ENCODE peak calls at places on chromosome X, in five cellular contexts. G, B, F, Y and N are unnamed samples.

GRCh38 chrX:106612403-106612789 is 618 bp downstream of the RADX start:
- ATAC-seq in G (peak; percentile 25), B (peak; percentile 44), F (peak; percentile 40), Y (no peak), N (no peak)

GRCh38 chrX:33138677-33139249 is 72.6 kb downstream of the DMD start:
- ATAC-seq in G (no peak), B (no peak), F (no peak), Y (no peak), N (no peak)

GRCh38 chrX:17038681-17039161 is 92.3 kb downstream of the REPS2 start:
- ATAC-seq in G (peak; percentile 31), B (peak; percentile 49), F (peak; percentile 21), Y (peak; percentile 78), N (peak; percentile 74)

GRCh38 chrX:48645669-48646068 is 37.9 kb upstream of the WAS start:
- ATAC-seq in G (no peak), B (no peak), F (no peak), Y (no peak), N (no peak)

GRCh38 chrX:147876849-147877646 is 34.7 kb upstream of the FMR1 start:
- ATAC-seq in G (no peak), B (no peak), F (no peak), Y (no peak), N (no peak)

GRCh38 chrX:17632942-17633341 is 104.4 kb upstream of the SCML1 start:
- ATAC-seq in G (no peak), B (no peak), F (no peak), Y (no peak), N (no peak)

GRCh38 chrX:132831336-132831973 is 127.0 kb downstream of the HS6ST2 start:
- ATAC-seq in G (no peak), B (no peak), F (no peak), Y (no peak), N (peak; percentile 43)

GRCh38 chrX:45352588-45352987 is 151.9 kb upstream of the DIPK2B start:
- ATAC-seq in G (no peak), B (no peak), F (no peak), Y (no peak), N (no peak)

GRCh38 chrX:30814978-30815377 is 74.1 kb downstream of the TAB3 start:
- ATAC-seq in G (no peak), B (no peak), F (no peak), Y (no peak), N (no peak)

GRCh38 chrX:106928227-106928626 is 8.0 kb downstream of the CLDN2 start:
- ATAC-seq in G (no peak), B (no peak), F (peak; percentile 13), Y (no peak), N (no peak)

GRCh38 chrX:81890476-81890875 is 688.6 kb downstream of the SH3BGRL start:
- ATAC-seq in G (no peak), B (no peak), F (no peak), Y (no peak), N (no peak)

GRCh38 chrX:63658920-63659319 is 126.1 kb downstream of the ARHGEF9 start:
- ATAC-seq in G (peak; percentile 66), B (no peak), F (no peak), Y (no peak), N (no peak)

GRCh38 chrX:63330681-63331080 is 20.5 kb downstream of the SPIN4 start:
- ATAC-seq in G (no peak), B (no peak), F (no peak), Y (no peak), N (no peak)

GRCh38 chrX:124086411-124086810 is 124.9 kb downstream of the STAG2 start:
- ATAC-seq in G (no peak), B (no peak), F (no peak), Y (no peak), N (no peak)

GRCh38 chrX:120736989-120737388 is 107.1 kb upstream of the C1GALT1C1 start:
- ATAC-seq in G (no peak), B (no peak), F (no peak), Y (no peak), N (no peak)

GRCh38 chrX:119790977-119791436 is 423 bp downstream of the RPL39 start:
- ATAC-seq in G (peak; percentile 44), B (peak; percentile 52), F (peak; percentile 45), Y (peak; percentile 39), N (peak; percentile 43)

GRCh38 chrX:109448539-109448938 is 33.3 kb downstream of the GUCY2F start:
- ATAC-seq in G (no peak), B (no peak), F (no peak), Y (no peak), N (no peak)

GRCh38 chrX:129686422-129686948 is 31.7 kb upstream of the APLN start:
- ATAC-seq in G (peak; percentile 78), B (peak; percentile 48), F (no peak), Y (peak; percentile 83), N (no peak)

GRCh38 chrX:7146703-7147430 is 645 bp upstream of the STS start:
- ATAC-seq in G (peak; percentile 7), B (peak; percentile 22), F (peak; percentile 23), Y (no peak), N (no peak)

GRCh38 chrX:129039176-129039575 is 484.1 kb downstream of the SMARCA1 start:
- ATAC-seq in G (no peak), B (no peak), F (no peak), Y (no peak), N (no peak)

GRCh38 chrX:136546369-136546768 is 14.4 kb downstream of the VGLL1 start:
- ATAC-seq in G (no peak), B (no peak), F (no peak), Y (no peak), N (no peak)

GRCh38 chrX:40082447-40083119 is 15.2 kb downstream of the BCOR start:
- ATAC-seq in G (peak; percentile 65), B (peak; percentile 24), F (no peak), Y (no peak), N (peak; percentile 45)

GRCh38 chrX:48473718-48473990 is 2.3 kb upstream of the FTSJ1 start:
- ATAC-seq in G (no peak), B (no peak), F (no peak), Y (no peak), N (no peak)

GRCh38 chrX:134388161-134389109 is 71.5 kb upstream of the HPRT1 start:
- ATAC-seq in G (no peak), B (peak; percentile 80), F (no peak), Y (no peak), N (no peak)

GRCh38 chrX:124010157-124010556 is 48.7 kb downstream of the STAG2 start:
- ATAC-seq in G (no peak), B (no peak), F (no peak), Y (no peak), N (no peak)

GRCh38 chrX:42289492-42290385 is 366.4 kb upstream of the CASK start:
- ATAC-seq in G (no peak), B (no peak), F (no peak), Y (no peak), N (no peak)

GRCh38 chrX:40757058-40757457 is 21.7 kb upstream of the MED14 start:
- ATAC-seq in G (no peak), B (no peak), F (no peak), Y (no peak), N (no peak)

GRCh38 chrX:43808231-43808630 is 74.0 kb downstream of the MAOB start:
- ATAC-seq in G (no peak), B (no peak), F (no peak), Y (no peak), N (no peak)

GRCh38 chrX:55767100-55767499 is 49.6 kb downstream of the RRAGB start:
- ATAC-seq in G (no peak), B (no peak), F (no peak), Y (no peak), N (no peak)

GRCh38 chrX:18146954-18147353 is 73.7 kb downstream of the BEND2 start:
- ATAC-seq in G (no peak), B (no peak), F (no peak), Y (no peak), N (no peak)

GRCh38 chrX:134460861-134461218 is 875 bp downstream of the HPRT1 start:
- ATAC-seq in G (no peak), B (peak; percentile 49), F (no peak), Y (no peak), N (no peak)

GRCh38 chrX:119132961-119133360 is 5.3 kb upstream of the KIAA1210 start:
- ATAC-seq in G (no peak), B (no peak), F (no peak), Y (no peak), N (no peak)

GRCh38 chrX:130173190-130173895 is 1.6 kb downstream of the RAB33A start:
- ATAC-seq in G (peak; percentile 76), B (peak; percentile 50), F (peak; percentile 33), Y (peak; percentile 17), N (peak; percentile 58)

GRCh38 chrX:52353838-52354237 is 15.0 kb upstream of the XAGE2 start:
- ATAC-seq in G (no peak), B (no peak), F (no peak), Y (no peak), N (no peak)

GRCh38 chrX:93422693-93423092 is 250.7 kb downstream of the NAP1L3 start:
- ATAC-seq in G (no peak), B (peak; percentile 90), F (peak; percentile 73), Y (no peak), N (no peak)

DNA sequence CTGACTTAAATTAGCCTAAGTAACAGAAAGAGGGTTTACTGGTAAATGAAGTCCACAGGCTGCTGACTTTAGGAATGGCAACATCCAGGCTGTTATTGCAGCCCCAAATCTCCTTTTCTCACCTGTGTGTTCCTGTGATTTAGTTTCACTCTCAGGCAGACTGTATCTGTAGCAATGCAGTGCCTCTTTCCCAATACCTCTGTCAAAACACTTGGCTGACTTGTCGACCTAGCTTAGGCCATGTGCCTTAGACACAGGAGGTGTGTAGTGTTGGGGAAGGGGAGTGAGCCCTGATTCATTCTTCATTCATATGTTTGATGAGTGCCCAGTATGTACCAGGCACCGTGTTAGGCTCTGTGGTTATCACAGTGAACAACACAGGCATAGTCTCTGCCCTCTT is 46.9 kb downstream of the JADE3 start:
- ATAC-seq in G (no peak), B (peak; percentile 61), F (peak; percentile 45), Y (no peak), N (no peak)
- H3K4me1 ChIP-seq in G (peaks cover 1% of the 10 kb centered on the region), B (no peaks in the 10 kb centered on the region), F (peaks cover 36% of the 10 kb centered on the region), Y (peaks cover 8% of the 10 kb centered on the region), N (no peaks in the 10 kb centered on the region)

GRCh38 chrX:105191878-105192277 is 28.6 kb downstream of the TEX13A start:
- ATAC-seq in G (no peak), B (peak; percentile 60), F (no peak), Y (no peak), N (no peak)

GRCh38 chrX:105189093-105189492 is 31.4 kb downstream of the TEX13A start:
- ATAC-seq in G (no peak), B (no peak), F (no peak), Y (no peak), N (no peak)

GRCh38 chrX:105190252-105190853 is 30.1 kb downstream of the TEX13A start:
- ATAC-seq in G (no peak), B (peak; percentile 38), F (no peak), Y (no peak), N (no peak)
- H3K4me1 ChIP-seq in G (no peaks in the 10 kb centered on the region), B (no peaks in the 10 kb centered on the region), F (no peaks in the 10 kb centered on the region), Y (no peaks in the 10 kb centered on the region), N (no peaks in the 10 kb centered on the region)

DNA sequence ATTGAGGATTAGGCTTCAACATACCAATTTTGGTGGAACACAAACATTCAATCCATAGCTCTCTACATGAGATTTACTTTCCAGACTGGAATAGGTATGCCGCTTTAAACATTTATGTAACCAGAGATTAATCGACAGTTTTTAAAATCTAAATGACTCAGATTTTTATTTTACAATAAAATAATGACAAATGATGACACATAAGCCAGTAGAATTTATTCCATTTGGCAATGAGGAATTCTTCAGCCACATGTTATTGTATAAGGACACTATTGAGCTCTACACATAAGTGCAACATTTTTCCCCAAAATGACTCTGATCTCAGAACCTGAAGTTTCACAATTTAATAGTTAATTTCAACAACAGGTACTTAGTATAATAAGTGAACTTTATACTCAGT is 227.0 kb upstream of the PRPS2 start:
- ATAC-seq in G (no peak), B (no peak), F (no peak), Y (no peak), N (no peak)
- H3K4me1 ChIP-seq in G (no peaks in the 10 kb centered on the region), B (no peaks in the 10 kb centered on the region), F (no peaks in the 10 kb centered on the region), Y (no peaks in the 10 kb centered on the region), N (no peaks in the 10 kb centered on the region)

GRCh38 chrX:65674351-65674893 is 7.0 kb downstream of the MSN start:
- ATAC-seq in G (peak; percentile 25), B (no peak), F (no peak), Y (no peak), N (no peak)
- H3K4me1 ChIP-seq in G (peaks cover 22% of the 10 kb centered on the region), B (peaks cover 42% of the 10 kb centered on the region), F (peaks cover 18% of the 10 kb centered on the region), Y (peaks cover 85% of the 10 kb centered on the region), N (peaks cover 100% of the 10 kb centered on the region)